ENCODE peak calls at places on chromosome 1, in nine cellular contexts. One of them, this sample, is unnamed.

GRCh38 chr1:187696092-187696491 is 867.3 kb downstream of the PLA2G4A start:
- DNase-seq in fibroblast of pulmonary artery: no peak
- DNase-seq in cardiac fibroblast: no peak
- DNase-seq in heart right ventricle: no peak
- DNase-seq in heart left ventricle: no peak
- DNase-seq in astrocyte of the cerebellum: no peak
- DNase-seq in prostate gland: no peak
- DNase-seq in GM12865: no peak
- DNase-seq in endodermal cell: no peak
- DNase-seq in this sample: no peak

GRCh38 chr1:233440952-233441401 is 113.5 kb downstream of the MAP3K21 start:
- DNase-seq in cardiac fibroblast: peak
- DNase-seq in prostate gland: peak
- DNase-seq in astrocyte of the cerebellum: peak
- DNase-seq in GM12865: peak
- DNase-seq in endodermal cell: peak
- DNase-seq in heart right ventricle: peak
- DNase-seq in fibroblast of pulmonary artery: peak
- DNase-seq in heart left ventricle: no peak
- DNase-seq in this sample: peak

GRCh38 chr1:119327436-119328155 is 41.0 kb upstream of the HAO2 start:
- DNase-seq in prostate gland: peak
- DNase-seq in astrocyte of the cerebellum: no peak
- DNase-seq in heart right ventricle: no peak
- DNase-seq in cardiac fibroblast: peak
- DNase-seq in endodermal cell: peak
- DNase-seq in fibroblast of pulmonary artery: peak
- DNase-seq in heart left ventricle: peak
- DNase-seq in GM12865: peak
- DNase-seq in this sample: peak

GRCh38 chr1:240652554-240652953 is 40.6 kb upstream of the GREM2 start:
- DNase-seq in heart left ventricle: no peak
- DNase-seq in heart right ventricle: no peak
- DNase-seq in cardiac fibroblast: no peak
- DNase-seq in endodermal cell: no peak
- DNase-seq in fibroblast of pulmonary artery: no peak
- DNase-seq in GM12865: no peak
- DNase-seq in astrocyte of the cerebellum: no peak
- DNase-seq in prostate gland: no peak
- DNase-seq in this sample: no peak

GRCh38 chr1:31571340-31572295 is 4.7 kb upstream of the TINAGL1 start:
- DNase-seq in heart left ventricle: no peak
- DNase-seq in heart right ventricle: no peak
- DNase-seq in prostate gland: no peak
- DNase-seq in fibroblast of pulmonary artery: no peak
- DNase-seq in astrocyte of the cerebellum: no peak
- DNase-seq in cardiac fibroblast: no peak
- DNase-seq in endodermal cell: peak
- DNase-seq in GM12865: no peak
- DNase-seq in this sample: no peak

GRCh38 chr1:209072481-209072880 is 511.0 kb upstream of the CAMK1G start:
- DNase-seq in heart left ventricle: no peak
- DNase-seq in heart right ventricle: no peak
- DNase-seq in astrocyte of the cerebellum: peak
- DNase-seq in GM12865: no peak
- DNase-seq in endodermal cell: no peak
- DNase-seq in cardiac fibroblast: no peak
- DNase-seq in prostate gland: no peak
- DNase-seq in fibroblast of pulmonary artery: no peak
- DNase-seq in this sample: no peak

GRCh38 chr1:152458384-152459185 is 44.5 kb upstream of the CRNN start:
- DNase-seq in endodermal cell: peak
- DNase-seq in heart left ventricle: peak
- DNase-seq in fibroblast of pulmonary artery: peak
- DNase-seq in heart right ventricle: peak
- DNase-seq in astrocyte of the cerebellum: peak
- DNase-seq in cardiac fibroblast: peak
- DNase-seq in GM12865: peak
- DNase-seq in prostate gland: peak
- DNase-seq in this sample: peak

GRCh38 chr1:203268901-203269653 is 36.2 kb upstream of the BTG2 start:
- DNase-seq in GM12865: peak
- DNase-seq in fibroblast of pulmonary artery: peak
- DNase-seq in cardiac fibroblast: peak
- DNase-seq in heart right ventricle: no peak
- DNase-seq in astrocyte of the cerebellum: peak
- DNase-seq in prostate gland: peak
- DNase-seq in endodermal cell: peak
- DNase-seq in heart left ventricle: no peak
- DNase-seq in this sample: peak

GRCh38 chr1:2594641-2595131 is 8.1 kb downstream of the PRXL2B start:
- DNase-seq in heart left ventricle: no peak
- DNase-seq in fibroblast of pulmonary artery: no peak
- DNase-seq in heart right ventricle: no peak
- DNase-seq in astrocyte of the cerebellum: no peak
- DNase-seq in GM12865: no peak
- DNase-seq in prostate gland: no peak
- DNase-seq in cardiac fibroblast: no peak
- DNase-seq in endodermal cell: no peak
- DNase-seq in this sample: no peak

GRCh38 chr1:115829023-115829674 is 11.8 kb downstream of the NHLH2 start:
- DNase-seq in fibroblast of pulmonary artery: peak
- DNase-seq in GM12865: no peak
- DNase-seq in heart left ventricle: no peak
- DNase-seq in prostate gland: no peak
- DNase-seq in astrocyte of the cerebellum: peak
- DNase-seq in endodermal cell: peak
- DNase-seq in heart right ventricle: peak
- DNase-seq in cardiac fibroblast: peak
- DNase-seq in this sample: peak

GRCh38 chr1:110281363-110282290 is 57.5 kb upstream of the RBM15 start:
- DNase-seq in prostate gland: no peak
- DNase-seq in astrocyte of the cerebellum: no peak
- DNase-seq in GM12865: no peak
- DNase-seq in heart right ventricle: no peak
- DNase-seq in endodermal cell: no peak
- DNase-seq in heart left ventricle: no peak
- DNase-seq in fibroblast of pulmonary artery: no peak
- DNase-seq in cardiac fibroblast: no peak
- DNase-seq in this sample: no peak

GRCh38 chr1:117696567-117696966 is 90.7 kb downstream of the TENT5C start:
- DNase-seq in endodermal cell: no peak
- DNase-seq in fibroblast of pulmonary artery: peak
- DNase-seq in GM12865: no peak
- DNase-seq in cardiac fibroblast: peak
- DNase-seq in astrocyte of the cerebellum: no peak
- DNase-seq in heart left ventricle: no peak
- DNase-seq in prostate gland: no peak
- DNase-seq in heart right ventricle: no peak
- DNase-seq in this sample: no peak

GRCh38 chr1:167667536-167667935 is 37.5 kb downstream of the RCSD1 start:
- DNase-seq in GM12865: no peak
- DNase-seq in heart right ventricle: no peak
- DNase-seq in cardiac fibroblast: no peak
- DNase-seq in heart left ventricle: no peak
- DNase-seq in fibroblast of pulmonary artery: no peak
- DNase-seq in astrocyte of the cerebellum: no peak
- DNase-seq in prostate gland: no peak
- DNase-seq in endodermal cell: no peak
- DNase-seq in this sample: no peak

GRCh38 chr1:110800079-110800478 is 72.9 kb upstream of the CD53 start:
- DNase-seq in endodermal cell: no peak
- DNase-seq in heart right ventricle: no peak
- DNase-seq in heart left ventricle: no peak
- DNase-seq in cardiac fibroblast: no peak
- DNase-seq in prostate gland: no peak
- DNase-seq in fibroblast of pulmonary artery: no peak
- DNase-seq in GM12865: no peak
- DNase-seq in astrocyte of the cerebellum: no peak
- DNase-seq in this sample: peak

GRCh38 chr1:119275145-119275929 is 93.2 kb upstream of the HAO2 start:
- DNase-seq in cardiac fibroblast: peak
- DNase-seq in astrocyte of the cerebellum: peak
- DNase-seq in fibroblast of pulmonary artery: peak
- DNase-seq in heart right ventricle: peak
- DNase-seq in endodermal cell: peak
- DNase-seq in GM12865: peak
- DNase-seq in heart left ventricle: peak
- DNase-seq in prostate gland: no peak
- DNase-seq in this sample: peak

GRCh38 chr1:205709059-205709398 is 28.7 kb upstream of the SLC45A3 start:
- DNase-seq in GM12865: no peak
- DNase-seq in fibroblast of pulmonary artery: peak
- DNase-seq in endodermal cell: no peak
- DNase-seq in prostate gland: no peak
- DNase-seq in astrocyte of the cerebellum: peak
- DNase-seq in heart right ventricle: no peak
- DNase-seq in cardiac fibroblast: peak
- DNase-seq in heart left ventricle: no peak
- DNase-seq in this sample: no peak
- TF ChIP-seq CTCF in GM12865: no peak
- TF ChIP-seq CTCF in fibroblast of pulmonary artery: no peak
- TF ChIP-seq CTCF in endodermal cell: no peak
- TF ChIP-seq CTCF in prostate gland: no peak
- TF ChIP-seq CTCF in astrocyte of the cerebellum: no peak
- TF ChIP-seq CTCF in heart right ventricle: no peak
- TF ChIP-seq CTCF in cardiac fibroblast: no peak
- TF ChIP-seq CTCF in heart left ventricle: no peak
- TF ChIP-seq CTCF in this sample: no peak

DNA sequence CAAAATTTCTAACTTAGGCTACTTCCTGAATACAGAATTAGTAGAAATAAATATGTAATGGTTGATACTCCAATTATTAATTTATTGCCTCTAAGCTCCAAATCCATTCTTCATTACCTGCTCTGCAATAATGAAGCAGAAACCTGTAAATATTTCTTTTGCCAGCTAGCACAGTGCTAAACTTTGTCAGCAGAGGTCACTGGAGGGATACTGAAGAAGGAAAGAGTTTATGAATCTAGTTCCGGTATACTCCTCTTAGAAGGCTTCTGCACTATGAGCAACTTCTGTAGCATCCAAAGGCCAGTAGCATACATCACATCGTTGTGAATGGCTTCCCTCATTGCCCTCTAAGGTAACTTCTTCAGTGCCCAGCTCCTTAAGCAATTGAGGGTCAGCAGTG is 81.0 kb upstream of the LHX8 start:
- DNase-seq in heart left ventricle: no peak
- DNase-seq in fibroblast of pulmonary artery: no peak
- DNase-seq in heart right ventricle: no peak
- DNase-seq in GM12865: no peak
- DNase-seq in astrocyte of the cerebellum: no peak
- DNase-seq in cardiac fibroblast: no peak
- DNase-seq in endodermal cell: peak
- DNase-seq in prostate gland: no peak
- DNase-seq in this sample: peak
- TF ChIP-seq CTCF in heart left ventricle: no peak
- TF ChIP-seq CTCF in fibroblast of pulmonary artery: no peak
- TF ChIP-seq CTCF in heart right ventricle: no peak
- TF ChIP-seq CTCF in GM12865: peak
- TF ChIP-seq CTCF in astrocyte of the cerebellum: no peak
- TF ChIP-seq CTCF in cardiac fibroblast: no peak
- TF ChIP-seq CTCF in endodermal cell: peak
- TF ChIP-seq CTCF in prostate gland: no peak
- TF ChIP-seq CTCF in this sample: peak

DNA sequence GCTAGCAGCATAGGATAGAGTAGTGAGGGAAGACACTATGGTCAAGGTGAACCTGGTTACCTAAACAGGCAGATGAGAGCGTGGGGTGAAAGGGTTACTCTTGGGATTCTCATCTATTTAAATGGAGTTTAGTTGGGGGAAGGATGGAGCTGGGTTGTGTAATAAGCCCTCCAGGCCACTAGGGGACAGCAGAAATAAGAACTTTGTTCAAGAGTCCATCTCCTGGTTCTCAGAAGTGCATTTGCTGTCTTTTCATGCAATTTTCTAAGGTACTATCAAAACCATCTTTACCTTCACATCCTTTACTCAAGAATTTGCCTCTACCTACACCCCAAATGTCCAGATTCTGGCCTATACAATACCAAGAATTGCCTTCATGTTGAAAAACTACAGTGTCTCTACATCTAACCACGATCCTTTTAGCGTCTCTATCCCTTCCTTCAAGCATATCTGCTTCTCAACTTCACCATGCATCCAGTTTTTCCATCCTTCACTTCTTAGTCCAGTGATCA is 28.0 kb downstream of the SLAMF1 start:
- DNase-seq in prostate gland: no peak
- DNase-seq in fibroblast of pulmonary artery: no peak
- DNase-seq in astrocyte of the cerebellum: no peak
- DNase-seq in GM12865: peak
- DNase-seq in endodermal cell: no peak
- DNase-seq in heart right ventricle: no peak
- DNase-seq in heart left ventricle: no peak
- DNase-seq in cardiac fibroblast: no peak
- DNase-seq in this sample: peak
- TF ChIP-seq CTCF in prostate gland: no peak
- TF ChIP-seq CTCF in fibroblast of pulmonary artery: peak
- TF ChIP-seq CTCF in astrocyte of the cerebellum: no peak
- TF ChIP-seq CTCF in GM12865: peak
- TF ChIP-seq CTCF in endodermal cell: peak
- TF ChIP-seq CTCF in heart right ventricle: peak
- TF ChIP-seq CTCF in heart left ventricle: peak
- TF ChIP-seq CTCF in cardiac fibroblast: peak
- TF ChIP-seq CTCF in this sample: peak

GRCh38 chr1:86832409-86832808 is 81.5 kb downstream of the SELENOF start:
- DNase-seq in endodermal cell: no peak
- DNase-seq in prostate gland: no peak
- DNase-seq in astrocyte of the cerebellum: no peak
- DNase-seq in heart right ventricle: no peak
- DNase-seq in fibroblast of pulmonary artery: no peak
- DNase-seq in cardiac fibroblast: no peak
- DNase-seq in GM12865: no peak
- DNase-seq in heart left ventricle: no peak
- DNase-seq in this sample: no peak

GRCh38 chr1:86828024-86828423 is 85.9 kb downstream of the SELENOF start:
- DNase-seq in prostate gland: no peak
- DNase-seq in GM12865: no peak
- DNase-seq in fibroblast of pulmonary artery: no peak
- DNase-seq in endodermal cell: no peak
- DNase-seq in astrocyte of the cerebellum: no peak
- DNase-seq in heart right ventricle: no peak
- DNase-seq in heart left ventricle: no peak
- DNase-seq in cardiac fibroblast: no peak
- DNase-seq in this sample: no peak

DNA sequence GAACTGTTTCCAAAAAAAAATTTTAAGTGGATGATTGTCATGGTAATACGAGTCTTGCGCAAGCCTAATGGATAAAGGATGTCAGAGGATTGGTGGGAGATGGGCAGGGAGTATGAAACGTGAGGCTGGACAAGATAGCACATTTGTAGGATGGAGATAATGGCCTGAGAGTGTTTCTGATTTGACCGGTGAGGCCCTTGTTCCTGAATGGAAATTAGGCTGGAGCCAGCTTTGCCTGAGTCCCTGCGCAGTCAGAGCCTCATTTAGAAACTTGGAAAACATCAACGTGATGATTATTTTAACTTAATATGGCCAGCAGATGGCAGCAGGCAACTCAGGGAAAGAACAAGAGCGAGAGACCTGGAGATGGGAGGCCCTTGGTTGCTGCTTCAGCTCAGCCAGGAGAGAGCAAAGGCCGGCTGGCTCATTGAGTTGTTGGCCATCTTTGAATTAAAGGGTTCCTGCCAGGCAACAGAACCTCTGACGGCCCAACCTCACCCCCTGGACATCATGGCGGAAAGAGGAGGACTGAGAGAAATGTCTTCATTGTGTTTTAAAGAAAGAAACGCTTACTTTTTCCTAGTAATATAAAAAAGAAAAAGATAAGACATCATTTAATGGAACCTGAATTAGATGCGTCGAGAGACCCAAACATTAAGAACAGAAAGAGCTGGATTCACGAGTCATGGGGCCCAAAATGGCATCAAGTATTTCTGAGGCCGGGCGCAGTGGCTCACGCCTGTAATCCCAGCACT is 80.3 kb downstream of the SELENOF start:
- DNase-seq in fibroblast of pulmonary artery: peak
- DNase-seq in heart left ventricle: peak
- DNase-seq in heart right ventricle: peak
- DNase-seq in GM12865: peak
- DNase-seq in cardiac fibroblast: peak
- DNase-seq in prostate gland: peak
- DNase-seq in endodermal cell: peak
- DNase-seq in astrocyte of the cerebellum: peak
- DNase-seq in this sample: peak
- TF ChIP-seq CTCF in fibroblast of pulmonary artery: peak
- TF ChIP-seq CTCF in heart left ventricle: peak
- TF ChIP-seq CTCF in heart right ventricle: peak
- TF ChIP-seq CTCF in GM12865: peak
- TF ChIP-seq CTCF in cardiac fibroblast: peak
- TF ChIP-seq CTCF in prostate gland: peak
- TF ChIP-seq CTCF in endodermal cell: peak
- TF ChIP-seq CTCF in astrocyte of the cerebellum: peak
- TF ChIP-seq CTCF in this sample: peak

This sample was measured in epithelial cell of esophagus.